ENCODE peak calls at places on chromosomes 11 and 22, in nine cellular contexts. One of them, this sample, is unnamed.

GRCh38 chr11:83033367-83033766 is 38.3 kb downstream of the RAB30 start:
- DNase-seq in mesendoderm: no peak
- DNase-seq in small intestine: no peak
- DNase-seq in psoas muscle: no peak
- DNase-seq in naive thymus-derived CD4-positive, alpha-beta T cell: no peak
- DNase-seq in vagina: no peak
- DNase-seq in NB4: no peak
- DNase-seq in heart right ventricle: no peak
- DNase-seq in right lobe of liver: no peak
- DNase-seq in this sample: no peak

GRCh38 chr22:39439170-39439569 is 17.6 kb upstream of the MGAT3 start:
- DNase-seq in vagina: no peak
- DNase-seq in psoas muscle: no peak
- DNase-seq in NB4: peak
- DNase-seq in naive thymus-derived CD4-positive, alpha-beta T cell: no peak
- DNase-seq in small intestine: peak
- DNase-seq in right lobe of liver: no peak
- DNase-seq in heart right ventricle: no peak
- DNase-seq in mesendoderm: no peak
- DNase-seq in this sample: no peak

GRCh38 chr11:27281740-27282139 is 81.3 kb downstream of the CCDC34 start:
- DNase-seq in NB4: no peak
- DNase-seq in vagina: no peak
- DNase-seq in right lobe of liver: no peak
- DNase-seq in small intestine: no peak
- DNase-seq in naive thymus-derived CD4-positive, alpha-beta T cell: no peak
- DNase-seq in heart right ventricle: no peak
- DNase-seq in psoas muscle: no peak
- DNase-seq in mesendoderm: peak
- DNase-seq in this sample: no peak

GRCh38 chr11:76637491-76638266 is 32.9 kb downstream of the LRRC32 start:
- DNase-seq in vagina: peak
- DNase-seq in right lobe of liver: peak
- DNase-seq in small intestine: no peak
- DNase-seq in psoas muscle: peak
- DNase-seq in NB4: peak
- DNase-seq in mesendoderm: no peak
- DNase-seq in heart right ventricle: peak
- DNase-seq in naive thymus-derived CD4-positive, alpha-beta T cell: no peak
- DNase-seq in this sample: no peak

GRCh38 chr11:27153136-27153535 is 112.5 kb downstream of the BBOX1 start:
- DNase-seq in mesendoderm: no peak
- DNase-seq in NB4: peak
- DNase-seq in vagina: no peak
- DNase-seq in psoas muscle: no peak
- DNase-seq in heart right ventricle: no peak
- DNase-seq in right lobe of liver: no peak
- DNase-seq in small intestine: no peak
- DNase-seq in naive thymus-derived CD4-positive, alpha-beta T cell: no peak
- DNase-seq in this sample: no peak

GRCh38 chr11:96257972-96258951 is 84.7 kb downstream of the MAML2 start:
- DNase-seq in naive thymus-derived CD4-positive, alpha-beta T cell: peak
- DNase-seq in right lobe of liver: no peak
- DNase-seq in heart right ventricle: no peak
- DNase-seq in NB4: peak
- DNase-seq in vagina: no peak
- DNase-seq in mesendoderm: no peak
- DNase-seq in small intestine: peak
- DNase-seq in psoas muscle: no peak
- DNase-seq in this sample: no peak

GRCh38 chr22:44496305-44496704 is 1.7 kb downstream of the RTL6 start:
- DNase-seq in naive thymus-derived CD4-positive, alpha-beta T cell: no peak
- DNase-seq in heart right ventricle: no peak
- DNase-seq in NB4: no peak
- DNase-seq in mesendoderm: no peak
- DNase-seq in right lobe of liver: no peak
- DNase-seq in vagina: no peak
- DNase-seq in psoas muscle: no peak
- DNase-seq in small intestine: no peak
- DNase-seq in this sample: no peak

GRCh38 chr22:42856179-42856864 is 751 bp downstream of the ARFGAP3 start:
- DNase-seq in psoas muscle: peak
- DNase-seq in small intestine: peak
- DNase-seq in heart right ventricle: peak
- DNase-seq in mesendoderm: peak
- DNase-seq in vagina: no peak
- DNase-seq in NB4: peak
- DNase-seq in right lobe of liver: peak
- DNase-seq in naive thymus-derived CD4-positive, alpha-beta T cell: no peak
- DNase-seq in this sample: peak

GRCh38 chr22:37019309-37020191 is at the start of the genes MPST and TST:
- DNase-seq in psoas muscle: peak
- DNase-seq in naive thymus-derived CD4-positive, alpha-beta T cell: peak
- DNase-seq in right lobe of liver: peak
- DNase-seq in vagina: no peak
- DNase-seq in heart right ventricle: peak
- DNase-seq in NB4: peak
- DNase-seq in mesendoderm: peak
- DNase-seq in small intestine: peak
- DNase-seq in this sample: peak

GRCh38 chr22:37022483-37023337 is 3.2 kb downstream of the MPST start:
- DNase-seq in right lobe of liver: peak
- DNase-seq in naive thymus-derived CD4-positive, alpha-beta T cell: no peak
- DNase-seq in vagina: no peak
- DNase-seq in heart right ventricle: no peak
- DNase-seq in NB4: no peak
- DNase-seq in psoas muscle: no peak
- DNase-seq in small intestine: peak
- DNase-seq in mesendoderm: no peak
- DNase-seq in this sample: no peak

GRCh38 chr22:37021710-37022482 is 2.4 kb downstream of the MPST start:
- DNase-seq in naive thymus-derived CD4-positive, alpha-beta T cell: peak
- DNase-seq in right lobe of liver: peak
- DNase-seq in NB4: peak
- DNase-seq in heart right ventricle: no peak
- DNase-seq in psoas muscle: peak
- DNase-seq in vagina: no peak
- DNase-seq in small intestine: peak
- DNase-seq in mesendoderm: no peak
- DNase-seq in this sample: no peak

GRCh38 chr22:37020192-37020479 is 594 bp downstream of the MPST start:
- DNase-seq in right lobe of liver: peak
- DNase-seq in heart right ventricle: no peak
- DNase-seq in psoas muscle: no peak
- DNase-seq in small intestine: peak
- DNase-seq in mesendoderm: peak
- DNase-seq in naive thymus-derived CD4-positive, alpha-beta T cell: no peak
- DNase-seq in NB4: peak
- DNase-seq in vagina: no peak
- DNase-seq in this sample: peak

GRCh38 chr22:37021041-37021440 is 1.5 kb downstream of the MPST start:
- DNase-seq in heart right ventricle: no peak
- DNase-seq in small intestine: peak
- DNase-seq in vagina: no peak
- DNase-seq in right lobe of liver: peak
- DNase-seq in mesendoderm: no peak
- DNase-seq in NB4: no peak
- DNase-seq in psoas muscle: peak
- DNase-seq in naive thymus-derived CD4-positive, alpha-beta T cell: no peak
- DNase-seq in this sample: peak
- H3K4me3 ChIP-seq in heart right ventricle: peak
- H3K4me3 ChIP-seq in small intestine: no peak
- H3K4me3 ChIP-seq in vagina: peak
- H3K4me3 ChIP-seq in right lobe of liver: peak
- H3K4me3 ChIP-seq in mesendoderm: no peak
- H3K4me3 ChIP-seq in NB4: peak
- H3K4me3 ChIP-seq in psoas muscle: peak
- H3K4me3 ChIP-seq in naive thymus-derived CD4-positive, alpha-beta T cell: no peak
- H3K4me3 ChIP-seq in this sample: no peak

DNA sequence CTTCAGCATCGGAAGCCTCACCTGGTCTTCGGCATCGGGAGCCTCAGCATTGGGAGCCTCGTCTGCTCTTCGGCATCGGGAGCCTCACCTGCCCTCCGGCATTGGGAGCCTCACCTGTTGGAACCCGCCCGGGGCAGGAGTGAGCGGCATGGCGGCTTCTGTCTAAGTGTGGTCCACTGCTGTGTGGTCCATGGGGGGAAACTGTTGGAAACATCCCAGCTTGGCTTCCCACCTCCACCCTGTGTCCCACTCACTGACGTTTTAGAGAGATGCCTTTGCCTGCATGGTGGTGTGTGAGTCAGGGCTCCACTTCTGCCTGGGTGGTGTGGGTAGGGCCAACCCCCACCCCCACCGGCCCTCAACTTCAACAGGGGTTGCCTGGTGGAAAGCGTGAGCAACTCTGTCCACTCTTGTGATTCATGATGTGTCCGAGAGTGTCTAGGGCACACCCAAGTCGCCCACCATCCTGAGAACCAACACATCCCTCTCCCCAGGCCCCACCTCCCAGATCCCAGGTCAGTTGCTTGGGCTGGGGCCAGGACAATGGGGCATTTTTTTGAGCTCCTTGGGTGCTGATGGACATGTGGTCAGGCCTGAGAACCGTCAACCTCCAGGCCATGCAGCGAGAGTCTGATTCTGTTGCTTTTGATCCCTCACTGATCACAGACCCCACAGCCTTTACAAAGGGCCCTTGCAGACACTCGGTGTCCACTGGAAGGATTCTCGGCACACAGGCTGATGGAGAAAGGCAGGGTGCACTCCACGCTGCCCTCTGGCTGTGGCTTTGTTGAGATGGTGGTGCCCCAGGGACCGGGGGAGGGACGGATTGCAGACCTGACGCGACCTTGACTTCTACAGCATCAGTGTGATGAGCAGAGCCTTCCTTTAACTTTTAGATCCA is 406.7 kb downstream of the TBC1D22A start:
- DNase-seq in NB4: peak
- DNase-seq in heart right ventricle: peak
- DNase-seq in psoas muscle: peak
- DNase-seq in naive thymus-derived CD4-positive, alpha-beta T cell: no peak
- DNase-seq in vagina: no peak
- DNase-seq in right lobe of liver: peak
- DNase-seq in small intestine: no peak
- DNase-seq in mesendoderm: peak
- DNase-seq in this sample: no peak
- H3K4me3 ChIP-seq in NB4: no peak
- H3K4me3 ChIP-seq in heart right ventricle: no peak
- H3K4me3 ChIP-seq in psoas muscle: no peak
- H3K4me3 ChIP-seq in naive thymus-derived CD4-positive, alpha-beta T cell: no peak
- H3K4me3 ChIP-seq in vagina: no peak
- H3K4me3 ChIP-seq in right lobe of liver: no peak
- H3K4me3 ChIP-seq in small intestine: no peak
- H3K4me3 ChIP-seq in mesendoderm: no peak
- H3K4me3 ChIP-seq in this sample: no peak

DNA sequence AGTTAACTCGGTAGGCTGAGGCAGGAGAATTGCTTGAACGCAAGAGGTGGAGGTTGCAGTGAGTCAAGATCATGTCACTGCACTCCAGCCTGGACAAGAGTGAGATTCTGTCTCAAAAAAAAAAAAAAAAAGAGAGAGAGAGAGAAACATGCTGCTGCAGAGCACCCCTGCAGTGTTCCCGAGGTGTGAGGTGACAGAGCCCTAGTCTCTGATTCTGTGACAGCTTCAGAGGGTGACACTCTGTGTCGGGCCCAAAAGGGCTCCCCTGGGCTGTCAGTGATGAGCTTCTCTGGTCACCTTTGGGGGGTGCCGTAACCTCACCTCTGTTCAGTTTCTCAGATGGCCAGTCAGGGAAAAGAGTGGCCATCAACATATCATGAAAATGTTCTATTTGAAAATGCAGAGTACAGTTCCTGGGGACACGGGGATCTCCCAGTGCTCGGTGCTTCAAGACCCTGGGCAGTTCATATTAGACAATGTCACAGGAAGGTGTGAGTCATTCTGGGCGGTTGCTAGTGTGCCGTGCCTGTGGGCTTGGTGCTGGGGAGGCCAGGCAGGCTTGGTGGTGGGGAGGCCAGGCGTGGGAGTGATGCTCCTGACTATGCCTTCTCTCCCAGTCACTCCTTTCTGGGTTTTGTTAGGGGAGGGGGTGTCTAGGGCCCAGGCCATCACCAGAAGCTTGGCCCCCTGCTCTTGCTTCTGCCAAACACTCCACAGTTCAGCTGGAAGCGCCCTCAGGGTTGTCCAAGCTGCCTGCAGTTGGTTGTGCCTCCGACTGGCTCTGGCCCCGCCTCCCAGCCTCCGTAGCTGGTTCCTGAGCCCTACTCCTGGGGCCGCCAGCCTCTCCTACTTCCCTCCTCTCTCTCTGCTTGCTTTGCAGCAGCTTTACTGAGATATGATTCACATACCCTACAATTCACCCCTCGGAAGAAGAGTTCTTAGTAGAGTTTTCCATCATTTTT is 52.5 kb upstream of the CLDN5 start:
- DNase-seq in right lobe of liver: no peak
- DNase-seq in heart right ventricle: peak
- DNase-seq in NB4: peak
- DNase-seq in mesendoderm: peak
- DNase-seq in small intestine: no peak
- DNase-seq in psoas muscle: no peak
- DNase-seq in naive thymus-derived CD4-positive, alpha-beta T cell: no peak
- DNase-seq in vagina: no peak
- DNase-seq in this sample: no peak
- H3K4me3 ChIP-seq in right lobe of liver: no peak
- H3K4me3 ChIP-seq in heart right ventricle: no peak
- H3K4me3 ChIP-seq in NB4: peak
- H3K4me3 ChIP-seq in mesendoderm: no peak
- H3K4me3 ChIP-seq in small intestine: no peak
- H3K4me3 ChIP-seq in psoas muscle: no peak
- H3K4me3 ChIP-seq in naive thymus-derived CD4-positive, alpha-beta T cell: no peak
- H3K4me3 ChIP-seq in vagina: no peak
- H3K4me3 ChIP-seq in this sample: no peak

GRCh38 chr22:17788528-17789378 is 14.5 kb upstream of the BID start:
- DNase-seq in vagina: no peak
- DNase-seq in mesendoderm: no peak
- DNase-seq in psoas muscle: no peak
- DNase-seq in right lobe of liver: no peak
- DNase-seq in naive thymus-derived CD4-positive, alpha-beta T cell: no peak
- DNase-seq in heart right ventricle: no peak
- DNase-seq in small intestine: no peak
- DNase-seq in NB4: no peak
- DNase-seq in this sample: no peak

GRCh38 chr22:17786435-17787158 is 12.3 kb upstream of the BID start:
- DNase-seq in naive thymus-derived CD4-positive, alpha-beta T cell: no peak
- DNase-seq in vagina: no peak
- DNase-seq in small intestine: peak
- DNase-seq in right lobe of liver: peak
- DNase-seq in mesendoderm: peak
- DNase-seq in NB4: peak
- DNase-seq in heart right ventricle: peak
- DNase-seq in psoas muscle: peak
- DNase-seq in this sample: no peak

GRCh38 chr22:17788023-17788330 is 13.7 kb upstream of the BID start:
- DNase-seq in small intestine: no peak
- DNase-seq in NB4: peak
- DNase-seq in heart right ventricle: no peak
- DNase-seq in vagina: no peak
- DNase-seq in right lobe of liver: no peak
- DNase-seq in psoas muscle: no peak
- DNase-seq in mesendoderm: no peak
- DNase-seq in naive thymus-derived CD4-positive, alpha-beta T cell: no peak
- DNase-seq in this sample: no peak

GRCh38 chr22:17785185-17786184 is 11.2 kb upstream of the BID start:
- DNase-seq in right lobe of liver: peak
- DNase-seq in mesendoderm: peak
- DNase-seq in psoas muscle: peak
- DNase-seq in naive thymus-derived CD4-positive, alpha-beta T cell: peak
- DNase-seq in heart right ventricle: peak
- DNase-seq in vagina: no peak
- DNase-seq in NB4: peak
- DNase-seq in small intestine: peak
- DNase-seq in this sample: peak

GRCh38 chr22:17787159-17788022 is 13.1 kb upstream of the BID start:
- DNase-seq in NB4: no peak
- DNase-seq in heart right ventricle: no peak
- DNase-seq in small intestine: no peak
- DNase-seq in naive thymus-derived CD4-positive, alpha-beta T cell: no peak
- DNase-seq in right lobe of liver: no peak
- DNase-seq in mesendoderm: no peak
- DNase-seq in psoas muscle: peak
- DNase-seq in vagina: no peak
- DNase-seq in this sample: no peak
- H3K4me3 ChIP-seq in NB4: no peak
- H3K4me3 ChIP-seq in heart right ventricle: no peak
- H3K4me3 ChIP-seq in small intestine: no peak
- H3K4me3 ChIP-seq in naive thymus-derived CD4-positive, alpha-beta T cell: no peak
- H3K4me3 ChIP-seq in right lobe of liver: no peak
- H3K4me3 ChIP-seq in mesendoderm: no peak
- H3K4me3 ChIP-seq in psoas muscle: no peak
- H3K4me3 ChIP-seq in vagina: no peak
- H3K4me3 ChIP-seq in this sample: no peak